ENCODE peak calls at places on chromosome 12, in eight cellular contexts. One of them, this sample, is unnamed.

GRCh38 chr12:28974166-28974565 is 174.9 kb upstream of the FAR2 start:
- DNase-seq in left ventricle myocardium inferior: no peak
- DNase-seq in upper lobe of right lung: no peak
- DNase-seq in right lobe of liver: no peak
- DNase-seq in uterus: no peak
- DNase-seq in hepatocyte: no peak
- DNase-seq in fibroblast of lung: peak; percentile 46
- DNase-seq in Panc1: no peak
- DNase-seq in this sample: no peak

GRCh38 chr12:128644664-128645296 is 179.0 kb downstream of the SLC15A4 start:
- DNase-seq in upper lobe of right lung: no peak
- DNase-seq in left ventricle myocardium inferior: no peak
- DNase-seq in fibroblast of lung: no peak
- DNase-seq in Panc1: peak; percentile 20
- DNase-seq in uterus: peak; percentile 19
- DNase-seq in hepatocyte: peak; percentile 85
- DNase-seq in right lobe of liver: peak; percentile 47
- DNase-seq in this sample: no peak

GRCh38 chr12:131511391-131511802 is 199.5 kb upstream of the SFSWAP start:
- DNase-seq in Panc1: peak; percentile 8
- DNase-seq in fibroblast of lung: no peak
- DNase-seq in right lobe of liver: no peak
- DNase-seq in upper lobe of right lung: no peak
- DNase-seq in hepatocyte: no peak
- DNase-seq in left ventricle myocardium inferior: no peak
- DNase-seq in uterus: no peak
- DNase-seq in this sample: no peak

GRCh38 chr12:14435627-14436026 is 70.1 kb downstream of the ATF7IP start:
- DNase-seq in uterus: no peak
- DNase-seq in upper lobe of right lung: no peak
- DNase-seq in hepatocyte: no peak
- DNase-seq in Panc1: no peak
- DNase-seq in fibroblast of lung: no peak
- DNase-seq in left ventricle myocardium inferior: no peak
- DNase-seq in right lobe of liver: no peak
- DNase-seq in this sample: no peak

GRCh38 chr12:8078400-8078799 is 3.7 kb upstream of the NECAP1 start:
- DNase-seq in right lobe of liver: no peak
- DNase-seq in upper lobe of right lung: no peak
- DNase-seq in Panc1: no peak
- DNase-seq in left ventricle myocardium inferior: no peak
- DNase-seq in hepatocyte: peak; percentile 59
- DNase-seq in fibroblast of lung: peak; percentile 87
- DNase-seq in uterus: no peak
- DNase-seq in this sample: no peak

GRCh38 chr12:90058721-90059120 is 350.1 kb upstream of the ATP2B1 start:
- DNase-seq in hepatocyte: peak; percentile 5
- DNase-seq in left ventricle myocardium inferior: no peak
- DNase-seq in uterus: no peak
- DNase-seq in upper lobe of right lung: no peak
- DNase-seq in right lobe of liver: no peak
- DNase-seq in Panc1: no peak
- DNase-seq in fibroblast of lung: peak; percentile 88
- DNase-seq in this sample: no peak

GRCh38 chr12:93722757-93723567 is 45.8 kb downstream of the CRADD start:
- DNase-seq in upper lobe of right lung: no peak
- DNase-seq in Panc1: no peak
- DNase-seq in uterus: no peak
- DNase-seq in hepatocyte: no peak
- DNase-seq in left ventricle myocardium inferior: no peak
- DNase-seq in right lobe of liver: no peak
- DNase-seq in fibroblast of lung: no peak
- DNase-seq in this sample: no peak

GRCh38 chr12:66573605-66574004 is 105.3 kb downstream of the GRIP1 start:
- DNase-seq in Panc1: no peak
- DNase-seq in fibroblast of lung: no peak
- DNase-seq in left ventricle myocardium inferior: no peak
- DNase-seq in uterus: no peak
- DNase-seq in right lobe of liver: no peak
- DNase-seq in upper lobe of right lung: no peak
- DNase-seq in hepatocyte: no peak
- DNase-seq in this sample: no peak

GRCh38 chr12:29726321-29726692 is 57.4 kb downstream of the TMTC1 start:
- DNase-seq in upper lobe of right lung: no peak
- DNase-seq in hepatocyte: no peak
- DNase-seq in fibroblast of lung: peak; percentile 47
- DNase-seq in Panc1: no peak
- DNase-seq in left ventricle myocardium inferior: no peak
- DNase-seq in uterus: no peak
- DNase-seq in right lobe of liver: no peak
- DNase-seq in this sample: no peak

GRCh38 chr12:82862069-82862841 is 175.5 kb downstream of the TMTC2 start:
- DNase-seq in upper lobe of right lung: no peak
- DNase-seq in right lobe of liver: no peak
- DNase-seq in uterus: no peak
- DNase-seq in fibroblast of lung: no peak
- DNase-seq in hepatocyte: no peak
- DNase-seq in left ventricle myocardium inferior: no peak
- DNase-seq in Panc1: no peak
- DNase-seq in this sample: no peak

GRCh38 chr12:129063600-129063999 is 210.3 kb downstream of the GLT1D1 start:
- DNase-seq in Panc1: no peak
- DNase-seq in left ventricle myocardium inferior: no peak
- DNase-seq in upper lobe of right lung: no peak
- DNase-seq in fibroblast of lung: no peak
- DNase-seq in hepatocyte: no peak
- DNase-seq in uterus: no peak
- DNase-seq in right lobe of liver: no peak
- DNase-seq in this sample: no peak

GRCh38 chr12:41521872-41522379 is 333.8 kb downstream of the PDZRN4 start:
- DNase-seq in Panc1: peak; percentile 27
- DNase-seq in hepatocyte: peak; percentile 60
- DNase-seq in fibroblast of lung: peak; percentile 89
- DNase-seq in right lobe of liver: no peak
- DNase-seq in upper lobe of right lung: no peak
- DNase-seq in left ventricle myocardium inferior: no peak
- DNase-seq in uterus: no peak
- DNase-seq in this sample: no peak

GRCh38 chr12:29552994-29553748 is 55.7 kb upstream of the OVCH1 start:
- DNase-seq in uterus: no peak
- DNase-seq in right lobe of liver: no peak
- DNase-seq in upper lobe of right lung: no peak
- DNase-seq in Panc1: no peak
- DNase-seq in hepatocyte: no peak
- DNase-seq in left ventricle myocardium inferior: no peak
- DNase-seq in fibroblast of lung: no peak
- DNase-seq in this sample: no peak

GRCh38 chr12:67645126-67645525 is 3.4 kb upstream of the DYRK2 start:
- DNase-seq in right lobe of liver: no peak
- DNase-seq in fibroblast of lung: no peak
- DNase-seq in left ventricle myocardium inferior: no peak
- DNase-seq in Panc1: no peak
- DNase-seq in upper lobe of right lung: no peak
- DNase-seq in hepatocyte: no peak
- DNase-seq in uterus: no peak
- DNase-seq in this sample: no peak

GRCh38 chr12:32399045-32399372 is 349 bp upstream of the FGD4 start:
- DNase-seq in upper lobe of right lung: no peak
- DNase-seq in right lobe of liver: no peak
- DNase-seq in hepatocyte: no peak
- DNase-seq in left ventricle myocardium inferior: no peak
- DNase-seq in fibroblast of lung: no peak
- DNase-seq in uterus: no peak
- DNase-seq in Panc1: no peak
- DNase-seq in this sample: no peak

GRCh38 chr12:53180931-53181645 is 363 bp upstream of the CSAD start:
- DNase-seq in hepatocyte: peak; percentile 89
- DNase-seq in upper lobe of right lung: peak; percentile 91
- DNase-seq in left ventricle myocardium inferior: peak; percentile 80
- DNase-seq in uterus: peak; percentile 70
- DNase-seq in right lobe of liver: peak; percentile 81
- DNase-seq in fibroblast of lung: peak; percentile 77
- DNase-seq in Panc1: no peak
- DNase-seq in this sample: peak; percentile 67

GRCh38 chr12:29792853-29793252 is 9.1 kb upstream of the TMTC1 start:
- DNase-seq in Panc1: no peak
- DNase-seq in left ventricle myocardium inferior: no peak
- DNase-seq in fibroblast of lung: no peak
- DNase-seq in right lobe of liver: no peak
- DNase-seq in upper lobe of right lung: no peak
- DNase-seq in hepatocyte: no peak
- DNase-seq in uterus: no peak
- DNase-seq in this sample: no peak

GRCh38 chr12:9331218-9331626 is 123.0 kb upstream of the PZP start:
- DNase-seq in left ventricle myocardium inferior: peak; percentile 62
- DNase-seq in Panc1: peak; percentile 30
- DNase-seq in hepatocyte: peak; percentile 76
- DNase-seq in upper lobe of right lung: peak; percentile 78
- DNase-seq in uterus: no peak
- DNase-seq in fibroblast of lung: peak; percentile 62
- DNase-seq in right lobe of liver: peak; percentile 68
- DNase-seq in this sample: peak; percentile 73
- H3K27ac ChIP-seq in left ventricle myocardium inferior: no peak overlapping the region
- H3K27ac ChIP-seq in Panc1: no peak overlapping the region
- H3K27ac ChIP-seq in hepatocyte: no peak overlapping the region
- H3K27ac ChIP-seq in upper lobe of right lung: no peak overlapping the region
- H3K27ac ChIP-seq in uterus: no peak overlapping the region
- H3K27ac ChIP-seq in fibroblast of lung: no peak overlapping the region
- H3K27ac ChIP-seq in right lobe of liver: no peak overlapping the region
- H3K27ac ChIP-seq in this sample: no peak overlapping the region

GRCh38 chr12:3262466-3262865 is 185.3 kb downstream of the TSPAN9 start:
- DNase-seq in right lobe of liver: peak; percentile 76
- DNase-seq in left ventricle myocardium inferior: no peak
- DNase-seq in uterus: no peak
- DNase-seq in hepatocyte: no peak
- DNase-seq in upper lobe of right lung: no peak
- DNase-seq in Panc1: no peak
- DNase-seq in fibroblast of lung: no peak
- DNase-seq in this sample: no peak

GRCh38 chr12:3263282-3263681 is 186.1 kb downstream of the TSPAN9 start:
- DNase-seq in upper lobe of right lung: no peak
- DNase-seq in left ventricle myocardium inferior: no peak
- DNase-seq in right lobe of liver: no peak
- DNase-seq in fibroblast of lung: no peak
- DNase-seq in uterus: no peak
- DNase-seq in hepatocyte: no peak
- DNase-seq in Panc1: no peak
- DNase-seq in this sample: no peak

GRCh38 chr12:3263939-3264699 is 186.9 kb downstream of the TSPAN9 start:
- DNase-seq in hepatocyte: no peak
- DNase-seq in uterus: no peak
- DNase-seq in fibroblast of lung: no peak
- DNase-seq in Panc1: no peak
- DNase-seq in left ventricle myocardium inferior: peak; percentile 61
- DNase-seq in right lobe of liver: peak; percentile 67
- DNase-seq in upper lobe of right lung: no peak
- DNase-seq in this sample: no peak

GRCh38 chr12:3259976-3260375 is 182.8 kb downstream of the TSPAN9 start:
- DNase-seq in left ventricle myocardium inferior: no peak
- DNase-seq in upper lobe of right lung: no peak
- DNase-seq in Panc1: no peak
- DNase-seq in uterus: no peak
- DNase-seq in hepatocyte: no peak
- DNase-seq in right lobe of liver: no peak
- DNase-seq in fibroblast of lung: no peak
- DNase-seq in this sample: no peak

GRCh38 chr12:3261782-3262359 is 184.7 kb downstream of the TSPAN9 start:
- DNase-seq in left ventricle myocardium inferior: no peak
- DNase-seq in Panc1: no peak
- DNase-seq in right lobe of liver: peak; percentile 86
- DNase-seq in uterus: peak; percentile 40
- DNase-seq in hepatocyte: no peak
- DNase-seq in fibroblast of lung: peak; percentile 70
- DNase-seq in upper lobe of right lung: no peak
- DNase-seq in this sample: peak; percentile 76
- H3K4me1 ChIP-seq in left ventricle myocardium inferior: peaks cover 100% of the 10 kb centered on the region
- H3K4me1 ChIP-seq in Panc1: no peaks in the 10 kb centered on the region
- H3K4me1 ChIP-seq in right lobe of liver: peaks cover 25% of the 10 kb centered on the region
- H3K4me1 ChIP-seq in uterus: no peaks in the 10 kb centered on the region
- H3K4me1 ChIP-seq in hepatocyte: no peaks in the 10 kb centered on the region
- H3K4me1 ChIP-seq in fibroblast of lung: peaks cover 2% of the 10 kb centered on the region
- H3K4me1 ChIP-seq in upper lobe of right lung: peaks cover 6% of the 10 kb centered on the region
- H3K4me1 ChIP-seq in this sample: peaks cover 4% of the 10 kb centered on the region

GRCh38 chr12:105736498-105736897 is 402.3 kb downstream of the NUAK1 start:
- DNase-seq in hepatocyte: no peak
- DNase-seq in left ventricle myocardium inferior: no peak
- DNase-seq in fibroblast of lung: no peak
- DNase-seq in Panc1: no peak
- DNase-seq in upper lobe of right lung: no peak
- DNase-seq in uterus: no peak
- DNase-seq in right lobe of liver: no peak
- DNase-seq in this sample: no peak

GRCh38 chr12:105729372-105729771 is 398.9 kb downstream of the C12orf75 start:
- DNase-seq in Panc1: no peak
- DNase-seq in uterus: no peak
- DNase-seq in upper lobe of right lung: no peak
- DNase-seq in right lobe of liver: no peak
- DNase-seq in fibroblast of lung: no peak
- DNase-seq in left ventricle myocardium inferior: no peak
- DNase-seq in hepatocyte: no peak
- DNase-seq in this sample: no peak

GRCh38 chr12:105729931-105730330 is 399.4 kb downstream of the C12orf75 start:
- DNase-seq in uterus: no peak
- DNase-seq in fibroblast of lung: no peak
- DNase-seq in right lobe of liver: no peak
- DNase-seq in upper lobe of right lung: no peak
- DNase-seq in Panc1: no peak
- DNase-seq in left ventricle myocardium inferior: no peak
- DNase-seq in hepatocyte: no peak
- DNase-seq in this sample: no peak

GRCh38 chr12:105738036-105738435 is 400.7 kb downstream of the NUAK1 start:
- DNase-seq in hepatocyte: no peak
- DNase-seq in left ventricle myocardium inferior: peak; percentile 46
- DNase-seq in uterus: peak; percentile 49
- DNase-seq in Panc1: no peak
- DNase-seq in fibroblast of lung: peak; percentile 33
- DNase-seq in right lobe of liver: no peak
- DNase-seq in upper lobe of right lung: no peak
- DNase-seq in this sample: no peak

GRCh38 chr12:105733579-105733978 is 403.1 kb downstream of the C12orf75 start:
- DNase-seq in uterus: no peak
- DNase-seq in left ventricle myocardium inferior: no peak
- DNase-seq in upper lobe of right lung: no peak
- DNase-seq in fibroblast of lung: no peak
- DNase-seq in right lobe of liver: no peak
- DNase-seq in Panc1: no peak
- DNase-seq in hepatocyte: no peak
- DNase-seq in this sample: no peak
- TF ChIP-seq CTCF in uterus: no peak
- TF ChIP-seq CTCF in left ventricle myocardium inferior: no peak
- TF ChIP-seq CTCF in upper lobe of right lung: no peak
- TF ChIP-seq CTCF in fibroblast of lung: no peak
- TF ChIP-seq CTCF in right lobe of liver: no peak
- TF ChIP-seq CTCF in Panc1: no peak
- TF ChIP-seq CTCF in hepatocyte: no peak
- TF ChIP-seq CTCF in this sample: no peak

DNA sequence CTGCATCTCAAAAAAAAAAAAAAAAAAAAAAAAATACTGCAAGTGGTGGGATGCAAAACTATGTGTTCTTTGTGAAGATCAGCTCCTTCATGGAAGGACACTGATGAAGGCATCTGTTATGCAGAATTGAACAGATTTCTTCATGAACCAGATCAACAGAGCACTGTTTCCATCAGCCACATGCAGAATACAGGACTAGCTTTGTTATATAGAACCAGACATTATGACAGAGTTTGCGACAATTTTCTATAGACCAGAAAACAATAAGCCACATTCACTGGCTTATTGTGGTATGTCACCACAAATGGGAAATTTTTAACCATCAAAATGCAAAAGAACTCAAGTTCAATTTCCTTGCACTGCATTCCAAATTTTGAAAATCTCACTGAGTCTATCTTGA is 34.7 kb downstream of the CIT start:
- DNase-seq in Panc1: no peak
- DNase-seq in left ventricle myocardium inferior: no peak
- DNase-seq in uterus: no peak
- DNase-seq in right lobe of liver: no peak
- DNase-seq in upper lobe of right lung: no peak
- DNase-seq in fibroblast of lung: no peak
- DNase-seq in hepatocyte: no peak
- DNase-seq in this sample: no peak
- H3K27ac ChIP-seq in Panc1: no peak overlapping the region
- H3K27ac ChIP-seq in left ventricle myocardium inferior: no peak overlapping the region
- H3K27ac ChIP-seq in uterus: no peak overlapping the region
- H3K27ac ChIP-seq in right lobe of liver: no peak overlapping the region
- H3K27ac ChIP-seq in upper lobe of right lung: no peak overlapping the region
- H3K27ac ChIP-seq in fibroblast of lung: no peak overlapping the region
- H3K27ac ChIP-seq in hepatocyte: no peak overlapping the region
- H3K27ac ChIP-seq in this sample: no peak overlapping the region

This sample was measured in tibial artery.